ENCODE peak calls at places on chromosomes 7 and 10, in four cellular contexts. X is HCT116, G is endodermal cell, O is right lobe of liver. M is an unnamed sample.

GRCh38 chr7:54877683-54878082 is 118.7 kb upstream of the SEC61G start:
- DNase-seq in G (no peak), O (no peak), X (peak; percentile 7), M (no peak)

GRCh38 chr7:132430863-132431822 is 145.1 kb downstream of the PLXNA4 start:
- DNase-seq in O (no peak), G (no peak), X (no peak), M (peak; percentile 80)

GRCh38 chr10:103685880-103686669 is 169.3 kb downstream of the SH3PXD2A start:
- DNase-seq in X (peak; percentile 32), G (peak; percentile 94), O (peak; percentile 73), M (peak; percentile 52)

GRCh38 chr7:68321076-68321639 is 1277.1 kb upstream of the AUTS2 start:
- DNase-seq in G (no peak), O (peak; percentile 28), X (no peak), M (peak; percentile 34)

GRCh38 chr10:15237351-15237750 is 68.9 kb upstream of the NMT2 start:
- DNase-seq in X (no peak), O (no peak), G (no peak), M (peak; percentile 42)

GRCh38 chr10:6197274-6197673 is 5.5 kb upstream of the PFKFB3 start:
- DNase-seq in O (no peak), G (no peak), X (no peak), M (no peak)

GRCh38 chr10:31774291-31774900 is 154.2 kb downstream of the ARHGAP12 start:
- DNase-seq in O (no peak), X (no peak), G (no peak), M (no peak)

GRCh38 chr10:72784551-72785421 is 92.8 kb downstream of the MCU start:
- DNase-seq in G (peak; percentile 80), O (no peak), X (peak; percentile 21), M (peak; percentile 83)

GRCh38 chr7:68691261-68692216 is 906.7 kb upstream of the AUTS2 start:
- DNase-seq in X (no peak), O (no peak), G (no peak), M (peak; percentile 86)

GRCh38 chr10:115706482-115707076 is 566.4 kb downstream of the GFRA1 start:
- DNase-seq in X (peak; percentile 12), G (no peak), O (no peak), M (no peak)

GRCh38 chr7:75914169-75914654 is 743 bp upstream of the POR start:
- DNase-seq in X (no peak), G (no peak), O (no peak), M (no peak)

GRCh38 chr7:80361948-80362347 is 149.9 kb downstream of the GNAT3 start:
- DNase-seq in O (no peak), X (no peak), G (no peak), M (no peak)

GRCh38 chr7:132757778-132758177 is 181.5 kb upstream of the PLXNA4 start:
- DNase-seq in G (no peak), X (no peak), O (no peak), M (no peak)

GRCh38 chr7:4207011-4207410 is 475.1 kb upstream of the FOXK1 start:
- DNase-seq in X (no peak), O (no peak), G (no peak), M (no peak)

GRCh38 chr10:48684792-48685651 is at the start of gene WDFY4:
- DNase-seq in O (peak; percentile 36), X (no peak), G (no peak), M (no peak)

GRCh38 chr10:74932648-74933047 is 106.2 kb downstream of the KAT6B start:
- DNase-seq in X (no peak), O (peak; percentile 38), G (no peak), M (peak; percentile 75)

GRCh38 chr10:77406764-77407430 is 230.7 kb downstream of the KCNMA1 start:
- DNase-seq in O (no peak), X (no peak), G (no peak), M (no peak)

GRCh38 chr10:132980426-132981172 is 38.2 kb upstream of the CFAP46 start:
- DNase-seq in O (peak; percentile 27), G (no peak), X (no peak), M (no peak)

GRCh38 chr7:44286182-44286617 is 39.2 kb downstream of the CAMK2B start:
- DNase-seq in G (peak; percentile 69), O (peak; percentile 12), X (no peak), M (no peak)

GRCh38 chr7:65804887-65805286 is 68.0 kb upstream of the VKORC1L1 start:
- DNase-seq in O (no peak), X (no peak), G (no peak), M (no peak)

GRCh38 chr10:104406715-104407517 is 53.3 kb downstream of the CFAP58 start:
- DNase-seq in G (no peak), X (peak; percentile 57), O (no peak), M (no peak)

GRCh38 chr7:42485171-42485838 is 248.3 kb upstream of the GLI3 start:
- DNase-seq in X (no peak), O (no peak), G (no peak), M (no peak)

GRCh38 chr10:89535185-89536012 is at the start of gene SLC16A12:
- DNase-seq in O (peak; percentile 25), G (peak; percentile 90), X (no peak), M (peak; percentile 37)

GRCh38 chr7:101687081-101687480 is 58.0 kb upstream of the MYL10 start:
- DNase-seq in X (no peak), O (no peak), G (no peak), M (no peak)

GRCh38 chr10:6473901-6474370 is 106.1 kb downstream of the PRKCQ start:
- DNase-seq in O (no peak), X (no peak), G (no peak), M (no peak)

GRCh38 chr10:70328987-70329386 is 45.2 kb upstream of the NPFFR1 start:
- DNase-seq in G (no peak), O (no peak), X (no peak), M (peak; percentile 72)

GRCh38 chr10:46310851-46311250 is 24.1 kb downstream of the ANTXRL start:
- DNase-seq in G (no peak), X (no peak), O (no peak), M (no peak)

GRCh38 chr10:35642023-35642792 is at the start of gene FZD8:
- DNase-seq in G (peak; percentile 98), O (peak; percentile 94), X (peak; percentile 47), M (peak; percentile 87)

GRCh38 chr7:19407270-19407669 is 262.0 kb upstream of the FERD3L start:
- DNase-seq in O (no peak), G (no peak), X (no peak), M (no peak)

GRCh38 chr10:70132098-70133029 is at the start of gene AIFM2:
- DNase-seq in O (peak; percentile 90), G (peak; percentile 90), X (peak; percentile 40), M (peak; percentile 93)

GRCh38 chr10:87661861-87662785 is 2.4 kb downstream of the PAPSS2 start:
- DNase-seq in X (no peak), G (no peak), O (no peak), M (no peak)
- H3K4me3 ChIP-seq in X (no peak overlapping the region), G (peak overlapping the region; percentile 92), O (peak overlapping the region; percentile 90), M (no peak overlapping the region)

GRCh38 chr7:155776606-155777005 is 35.7 kb downstream of the SHH start:
- DNase-seq in O (no peak), X (no peak), G (peak; percentile 40), M (no peak)
- H3K36me3 ChIP-seq in O (peaks cover 48% of the 10 kb centered on the region), X (peaks cover 12% of the 10 kb centered on the region), G (peaks cover 85% of the 10 kb centered on the region), M (no peaks in the 10 kb centered on the region)

DNA sequence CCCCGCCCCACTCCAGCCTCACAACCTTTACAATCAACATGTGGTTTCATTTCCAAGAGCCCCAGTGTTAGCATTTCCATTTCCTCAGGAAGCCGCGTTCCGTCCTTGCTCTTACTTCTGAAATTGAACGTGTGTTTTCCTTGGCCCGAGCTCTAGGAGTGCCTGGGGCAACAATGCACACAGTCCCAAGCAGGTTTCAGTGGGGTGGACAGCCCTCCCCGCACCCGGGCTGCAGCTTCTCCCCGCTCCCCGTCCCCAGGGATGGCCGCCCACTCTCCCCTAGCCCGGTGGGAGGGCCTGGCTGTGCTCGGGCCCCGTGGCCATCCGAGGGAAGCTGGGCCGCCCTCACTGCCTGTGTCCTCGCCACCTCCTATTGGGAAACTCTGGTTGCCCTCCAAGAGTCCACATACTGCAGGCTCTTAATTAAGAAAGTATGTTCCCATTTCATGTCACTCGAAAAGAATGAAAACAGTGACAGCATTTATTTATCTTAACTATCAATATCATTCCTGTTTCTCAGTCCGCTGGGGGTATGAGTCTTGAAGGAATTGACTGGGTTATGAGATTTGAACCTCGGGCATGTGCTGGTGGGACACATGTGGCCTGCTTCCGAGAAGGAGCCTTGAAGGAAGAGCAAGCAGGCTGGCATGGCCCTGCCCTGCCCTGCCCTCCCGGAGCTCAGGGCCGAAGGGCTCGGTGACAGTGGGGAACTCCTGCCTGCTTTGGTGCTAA is 163.8 kb downstream of the GRK5 start:
- DNase-seq in G (no peak), X (no peak), O (no peak), M (peak; percentile 28)
- H3K4me3 ChIP-seq in G (no peak overlapping the region), X (no peak overlapping the region), O (no peak overlapping the region), M (no peak overlapping the region)

DNA sequence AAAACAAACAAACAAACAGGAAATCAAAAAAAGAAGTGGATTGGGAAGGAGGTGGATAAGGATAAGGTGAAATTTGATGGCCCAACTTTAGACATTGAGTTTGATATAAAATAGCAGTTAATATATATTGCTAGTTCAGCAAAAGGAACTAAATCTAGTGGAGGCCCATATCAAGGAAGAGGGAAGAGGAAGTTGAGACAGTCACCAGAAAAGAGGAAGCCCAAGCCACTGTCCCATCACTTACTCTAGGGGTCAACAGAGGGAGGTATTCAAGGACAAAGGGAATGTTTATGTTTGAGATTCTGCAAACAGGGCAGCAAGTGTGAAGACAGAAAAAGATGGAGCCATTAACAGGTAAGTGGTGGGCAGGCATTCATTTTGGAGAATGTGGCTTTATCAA is 3.7 kb downstream of the LAMTOR4 start:
- DNase-seq in O (no peak), G (no peak), X (no peak), M (no peak)
- H3K36me3 ChIP-seq in O (peaks cover 4% of the 10 kb centered on the region), G (peaks cover 47% of the 10 kb centered on the region), X (peaks cover 16% of the 10 kb centered on the region), M (peaks cover 3% of the 10 kb centered on the region)

M was measured in MG63.